ENCODE peak calls at places on chromosomes 16 and 17, in five cellular contexts. C is neural progenitor cell, L is GM23338, N is H9, B is keratinocyte. Q is an unnamed sample. For H3K4me1, the result is how much of the 10 kb centered on the place peaks cover.

GRCh38 chr16:77877712-77878111 is 89.3 kb downstream of the VAT1L start:
- DNase-seq in C (no peak), L (no peak), N (no peak), B (no peak), Q (no peak)

GRCh38 chr16:56946767-56947603 is 14.8 kb upstream of the CETP start:
- DNase-seq in C (no peak), L (no peak), N (no peak), B (no peak), Q (no peak)

GRCh38 chr17:7897773-7898172 is 9.2 kb downstream of the CHD3 start:
- DNase-seq in C (no peak), L (no peak), N (peak), B (no peak), Q (no peak)

GRCh38 chr17:13953871-13954270 is 115.4 kb upstream of the COX10 start:
- DNase-seq in C (no peak), L (no peak), N (no peak), B (no peak), Q (no peak)

GRCh38 chr17:74935585-74936469 is at the start of gene OTOP3:
- DNase-seq in C (peak), L (peak), N (no peak), B (no peak), Q (no peak)

GRCh38 chr17:39920218-39921210 is 2.1 kb upstream of the GSDMB start:
- DNase-seq in C (no peak), L (peak), N (no peak), B (no peak), Q (no peak)

GRCh38 chr17:20028436-20028835 is 19.3 kb downstream of the SPECC1 start:
- DNase-seq in C (no peak), L (no peak), N (no peak), B (no peak), Q (no peak)

GRCh38 chr17:51258756-51259573 is 884 bp downstream of the MBTD1 start:
- DNase-seq in C (no peak), L (no peak), N (peak), B (no peak), Q (no peak)

GRCh38 chr17:76074390-76075363 is at the start of gene GALR2:
- DNase-seq in C (peak), L (peak), N (peak), B (no peak), Q (no peak)

GRCh38 chr17:563646-564045 is 151.0 kb downstream of the VPS53 start:
- DNase-seq in C (no peak), L (no peak), N (no peak), B (no peak), Q (no peak)

GRCh38 chr16:23694707-23695373 is 16.2 kb downstream of the PLK1 start:
- DNase-seq in C (peak), L (peak), N (peak), B (no peak), Q (no peak)

GRCh38 chr17:74491645-74492044 is 25.2 kb downstream of the CD300A start:
- DNase-seq in C (no peak), L (no peak), N (peak), B (no peak), Q (no peak)

GRCh38 chr17:64343833-64344637 is 46.6 kb downstream of the PECAM1 start:
- DNase-seq in C (peak), L (peak), N (no peak), B (no peak), Q (peak)

GRCh38 chr17:13346592-13346991 is 255.1 kb downstream of the HS3ST3A1 start:
- DNase-seq in C (no peak), L (no peak), N (no peak), B (no peak), Q (no peak)

GRCh38 chr16:56558024-56558747 is 6.7 kb upstream of the MT4 start:
- DNase-seq in C (no peak), L (no peak), N (no peak), B (no peak), Q (peak)

GRCh38 chr16:72856797-72857196 is 191.1 kb downstream of the ZFHX3 start:
- DNase-seq in C (peak), L (peak), N (peak), B (no peak), Q (no peak)

GRCh38 chr16:28984619-28985135 is at the start of gene LAT:
- DNase-seq in C (no peak), L (no peak), N (no peak), B (no peak), Q (no peak)

GRCh38 chr16:2518823-2519710 is 1.1 kb upstream of the AMDHD2 start:
- DNase-seq in C (no peak), L (no peak), N (peak), B (no peak), Q (no peak)

GRCh38 chr16:3665508-3665907 is 11.0 kb downstream of the DNASE1 start:
- DNase-seq in C (no peak), L (no peak), N (peak), B (no peak), Q (no peak)
- TF ChIP-seq CTCF in C (no peak), L (peak), N (no peak), B (no peak), Q (no peak)

DNA sequence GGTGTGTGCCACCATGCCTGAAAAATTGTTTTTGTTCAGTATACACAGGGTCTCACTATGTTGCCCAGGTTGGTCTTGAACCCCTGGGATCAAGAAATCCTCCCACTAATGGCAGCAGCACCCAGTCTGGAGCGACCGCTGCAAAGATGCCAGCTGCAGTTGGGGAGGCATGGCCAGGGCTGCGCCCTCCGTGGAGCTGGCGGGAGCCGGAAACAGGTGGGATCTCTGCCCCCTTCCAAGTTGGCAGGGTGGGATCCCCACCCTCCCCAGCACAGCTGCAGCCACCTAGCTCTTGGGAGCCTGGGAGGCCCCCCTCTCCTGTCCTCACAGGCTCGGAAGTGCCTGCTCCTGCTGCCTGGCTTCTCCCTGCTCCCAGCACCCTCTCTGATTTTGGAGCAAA is 176.8 kb downstream of the ZNF423 start:
- DNase-seq in C (no peak), L (no peak), N (no peak), B (no peak), Q (no peak)
- H3K4me2 ChIP-seq in C (no peak), L (no peak), N (no peak), B (no peak), Q (no peak)

DNA sequence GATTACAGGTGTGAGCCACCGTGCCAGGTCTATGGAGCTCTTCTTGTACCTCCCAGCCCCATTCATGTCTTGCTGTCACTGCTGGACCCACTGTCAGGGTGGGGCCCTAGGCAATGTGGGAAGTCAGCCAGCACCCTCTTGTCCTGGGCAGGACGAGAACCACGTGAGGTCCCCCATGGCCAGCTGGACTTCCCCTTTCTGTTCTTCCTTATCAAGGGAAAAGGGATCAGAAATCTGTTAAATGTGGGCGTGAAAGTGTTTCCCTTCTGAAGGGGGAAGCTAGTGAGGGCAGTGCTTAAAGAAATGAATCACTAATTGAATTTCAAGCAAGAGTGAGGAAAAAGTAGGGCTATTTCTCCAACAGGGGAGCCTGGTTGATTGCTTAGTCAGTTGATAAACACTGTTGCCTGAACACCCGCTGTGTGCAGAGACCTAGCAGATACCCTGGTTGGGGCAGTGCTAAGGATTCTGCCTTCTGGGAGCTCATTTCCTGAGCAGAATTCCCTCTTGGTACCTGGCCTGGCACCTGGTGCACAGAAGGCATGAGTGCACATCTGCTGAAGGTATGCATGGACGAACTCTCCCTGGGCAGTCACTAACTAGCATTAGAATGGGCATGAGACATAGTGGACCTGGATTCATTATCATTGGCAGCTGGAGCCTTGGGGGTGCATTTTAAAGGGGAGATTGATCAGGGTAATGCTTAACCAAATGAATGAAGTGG is 13.0 kb downstream of the ADCY7 start:
- DNase-seq in C (no peak), L (no peak), N (no peak), B (no peak), Q (no peak)
- H3K4me1 ChIP-seq in C (under half), L (under half), N (under half), B (under half), Q (under half)

DNA sequence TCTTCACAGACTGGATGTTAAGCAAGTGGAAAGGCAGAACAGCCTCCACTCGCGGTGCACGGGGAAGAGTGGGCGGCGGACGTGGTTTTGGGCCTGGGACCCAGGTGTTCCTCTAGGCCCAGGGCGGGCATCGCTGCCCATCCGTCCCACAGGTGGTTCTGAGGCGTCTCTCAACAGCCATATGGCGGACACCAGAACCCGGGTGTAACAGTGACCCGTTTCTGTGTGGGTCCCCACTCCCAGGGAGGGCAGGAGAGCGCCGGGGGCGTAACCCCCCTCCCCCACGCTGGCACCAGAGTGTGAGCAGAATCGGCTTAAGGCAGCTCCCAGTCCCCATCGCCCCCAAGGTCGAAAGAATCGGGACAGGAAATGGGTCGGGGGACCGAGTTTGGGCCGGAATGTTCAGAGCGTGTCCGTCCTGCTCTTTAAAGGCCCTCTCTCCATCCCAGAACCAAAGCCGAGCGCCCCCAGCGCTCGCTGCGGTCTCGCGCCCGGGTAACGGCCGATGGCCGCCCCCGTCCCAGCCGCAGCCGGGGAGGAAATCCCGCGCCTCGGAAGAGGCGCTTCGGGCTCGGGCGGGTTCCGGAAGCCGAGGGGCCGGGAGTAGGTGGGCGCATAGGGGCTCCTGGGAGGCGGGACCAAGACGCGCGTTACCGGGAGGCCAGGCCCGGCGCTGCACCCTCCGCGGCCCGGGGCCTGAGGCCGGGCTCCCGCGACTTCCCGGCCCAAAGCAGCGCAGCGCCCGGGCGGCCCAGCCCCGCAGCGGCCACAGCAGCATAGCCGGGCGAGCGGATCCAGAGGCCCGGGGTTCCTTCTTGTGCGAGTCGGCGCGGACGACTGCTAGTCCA is at the start of gene TK2:
- DNase-seq in C (peak), L (peak), N (peak), B (no peak), Q (peak)
- TF ChIP-seq CTCF in C (peak), L (peak), N (no peak), B (no peak), Q (no peak)

GRCh38 chr17:48576479-48577309 is 1.5 kb downstream of the HOXB4 start:
- DNase-seq in C (peak), L (no peak), N (no peak), B (no peak), Q (no peak)

GRCh38 chr17:48577946-48578615 is at the start of gene HOXB4:
- DNase-seq in C (peak), L (peak), N (peak), B (no peak), Q (no peak)

GRCh38 chr17:48575673-48576478 is 2.3 kb downstream of the HOXB4 start:
- DNase-seq in C (peak), L (no peak), N (no peak), B (no peak), Q (no peak)

GRCh38 chr17:48578616-48579560 is 738 bp upstream of the HOXB4 start:
- DNase-seq in C (no peak), L (no peak), N (no peak), B (no peak), Q (no peak)

DNA sequence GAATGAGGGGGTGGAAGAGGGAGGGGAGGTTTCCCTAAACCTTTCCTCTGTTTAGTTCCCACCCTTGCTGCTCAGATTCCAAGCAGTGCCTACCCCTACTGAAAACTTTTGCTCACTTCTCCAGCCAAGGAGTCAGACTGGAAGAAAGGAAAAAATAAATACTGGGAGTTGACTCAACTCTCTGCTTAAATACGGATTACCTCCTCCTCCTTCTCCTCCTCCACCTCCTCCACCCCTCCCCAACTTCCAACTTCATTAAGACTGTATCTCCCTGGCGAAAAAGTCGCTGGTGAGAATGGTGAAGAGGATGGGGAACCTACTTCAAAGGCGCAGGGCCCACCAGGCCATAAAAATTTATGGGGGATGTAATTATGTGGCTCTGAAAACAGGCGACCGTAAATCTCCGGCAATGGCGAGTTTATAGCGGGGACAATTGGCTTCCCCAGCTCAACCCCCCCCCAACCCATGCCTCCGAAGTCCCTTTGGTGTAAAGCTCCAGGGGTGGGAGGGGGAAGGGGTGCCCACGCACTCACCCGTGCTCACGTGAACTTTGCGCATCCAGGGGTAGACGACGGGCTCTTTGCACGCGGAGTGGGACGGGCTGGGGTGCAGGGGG is 712 bp downstream of the HOXB4 start:
- DNase-seq in C (no peak), L (no peak), N (no peak), B (no peak), Q (no peak)
- H3K4me2 ChIP-seq in C (no peak), L (peak), N (no peak), B (peak), Q (no peak)

GRCh38 chr17:82553210-82553930 is 33.8 kb downstream of the FOXK2 start:
- DNase-seq in C (no peak), L (peak), N (peak), B (no peak), Q (no peak)
- H3K4me1 ChIP-seq in C (under half), L (under half), N (under half), B (under half), Q (under half)

GRCh38 chr16:70512456-70512855 is 10.9 kb downstream of the COG4 start:
- DNase-seq in C (no peak), L (no peak), N (no peak), B (no peak), Q (no peak)

GRCh38 chr16:70511833-70512232 is 11.5 kb downstream of the COG4 start:
- DNase-seq in C (no peak), L (no peak), N (no peak), B (no peak), Q (no peak)

GRCh38 chr16:70510216-70510615 is 13.1 kb downstream of the COG4 start:
- DNase-seq in C (no peak), L (no peak), N (no peak), B (no peak), Q (no peak)

GRCh38 chr16:70508752-70509151 is 14.6 kb downstream of the COG4 start:
- DNase-seq in C (no peak), L (no peak), N (no peak), B (no peak), Q (no peak)
- TF ChIP-seq CTCF in C (peak), L (no peak), N (peak), B (no peak), Q (peak)

DNA sequence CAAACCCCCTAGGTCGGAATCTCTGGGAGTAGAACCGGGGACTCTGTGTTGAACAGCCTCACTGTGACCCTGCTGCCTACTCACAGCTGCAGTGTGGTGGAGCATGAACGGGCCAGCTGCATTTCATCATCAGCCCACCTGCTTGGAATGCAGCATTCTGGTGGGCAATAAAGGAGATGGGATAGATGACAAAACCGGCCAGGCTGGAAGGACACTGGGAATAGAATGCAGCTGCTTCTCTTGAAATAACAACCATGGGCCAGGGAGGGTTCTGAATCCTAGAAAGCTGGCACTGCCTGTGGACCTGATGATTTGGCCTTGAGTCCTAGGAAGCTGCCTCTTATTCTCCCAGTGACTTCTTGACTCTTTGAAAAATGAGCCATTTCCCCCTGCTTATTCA is 23.5 kb downstream of the CFAP97D1 start:
- DNase-seq in C (no peak), L (peak), N (peak), B (no peak), Q (no peak)
- H3K4me2 ChIP-seq in C (no peak), L (peak), N (peak), B (no peak), Q (no peak)